ENCODE peak calls at places on chromosomes 4 and X, in ten cellular contexts. S, I, U, L, A, V, G, K, N and Y are unnamed samples.

GRCh38 chrX:51608071-51608470 is 10.6 kb downstream of the CENPVL3 start:
- DNase-seq in U (no peak), G (no peak), V (no peak), N (no peak), I (no peak), S (no peak), L (no peak), K (no peak), A (no peak), Y (no peak)

GRCh38 chr4:129929052-129929451 is 833.1 kb downstream of the C4orf33 start:
- DNase-seq in A (no peak), G (no peak), L (no peak), I (peak; percentile 2), S (no peak), N (no peak), V (no peak), U (no peak), K (no peak), Y (no peak)

GRCh38 chr4:108350332-108350731 is 181.6 kb upstream of the LEF1 start:
- DNase-seq in I (no peak), N (no peak), A (no peak), G (no peak), L (no peak), S (no peak), V (no peak), U (no peak), K (no peak), Y (no peak)

GRCh38 chrX:86148024-86148511 is at the start of gene DACH2:
- DNase-seq in L (peak; percentile 75), G (peak; percentile 71), I (peak; percentile 25), V (peak; percentile 67), S (no peak), N (peak; percentile 69), K (peak; percentile 87), U (peak; percentile 40), A (no peak), Y (peak; percentile 30)

GRCh38 chr4:83867221-83867620 is 331.3 kb downstream of the GPAT3 start:
- DNase-seq in K (no peak), A (no peak), N (no peak), S (no peak), L (no peak), I (no peak), V (no peak), G (no peak), U (no peak), Y (no peak)

GRCh38 chr4:176002007-176002623 is 63.5 kb upstream of the WDR17 start:
- DNase-seq in S (peak; percentile 44), G (peak; percentile 78), A (peak; percentile 18), N (peak; percentile 60), K (peak; percentile 74), U (no peak), L (no peak), V (no peak), I (no peak), Y (peak; percentile 27)

GRCh38 chr4:3192827-3193226 is 56.1 kb upstream of the MSANTD1 start:
- DNase-seq in N (no peak), L (no peak), V (no peak), I (no peak), U (no peak), S (no peak), G (no peak), A (no peak), K (no peak), Y (no peak)

GRCh38 chr4:2253160-2254084 is 8.5 kb downstream of the MXD4 start:
- DNase-seq in U (no peak), N (peak; percentile 51), A (no peak), V (no peak), K (peak; percentile 62), I (no peak), L (peak; percentile 2), S (peak; percentile 14), G (no peak), Y (peak; percentile 10)

GRCh38 chrX:150898343-150899190 is at the start of gene CD99L2:
- DNase-seq in U (peak; percentile 52), A (peak; percentile 61), G (peak; percentile 93), V (peak; percentile 81), I (peak; percentile 94), L (peak; percentile 82), K (peak; percentile 92), N (peak; percentile 90), S (peak; percentile 77), Y (peak; percentile 74)
- TF ChIP-seq POLR2AphosphoS5 in U (no peak), A (peak; percentile 67), G (peak; percentile 56), V (no peak), I (no peak), L (no peak), K (peak; percentile 4), N (no peak), S (no peak), Y (no peak)

GRCh38 chr4:173332963-173333657 is 1.0 kb downstream of the HMGB2 start:
- DNase-seq in N (no peak), K (no peak), U (no peak), V (no peak), I (no peak), A (no peak), G (no peak), S (no peak), L (no peak), Y (no peak)

GRCh38 chr4:173337463-173337862 is 3.3 kb upstream of the HMGB2 start:
- DNase-seq in N (no peak), L (no peak), G (no peak), V (no peak), S (no peak), U (no peak), K (no peak), A (no peak), I (no peak), Y (no peak)

GRCh38 chr4:173334085-173334890 is at the start of gene HMGB2:
- DNase-seq in V (peak; percentile 100), U (peak; percentile 99), N (peak; percentile 100), L (peak; percentile 100), S (peak; percentile 88), A (peak; percentile 99), G (peak; percentile 99), K (peak; percentile 100), I (peak; percentile 99), Y (peak; percentile 87)

GRCh38 chr4:173333658-173334084 is 487 bp downstream of the HMGB2 start:
- DNase-seq in S (peak; percentile 3), K (peak; percentile 83), L (peak; percentile 67), I (peak; percentile 60), U (peak; percentile 2), V (peak; percentile 63), A (no peak), N (peak; percentile 82), G (no peak), Y (peak; percentile 22)

DNA sequence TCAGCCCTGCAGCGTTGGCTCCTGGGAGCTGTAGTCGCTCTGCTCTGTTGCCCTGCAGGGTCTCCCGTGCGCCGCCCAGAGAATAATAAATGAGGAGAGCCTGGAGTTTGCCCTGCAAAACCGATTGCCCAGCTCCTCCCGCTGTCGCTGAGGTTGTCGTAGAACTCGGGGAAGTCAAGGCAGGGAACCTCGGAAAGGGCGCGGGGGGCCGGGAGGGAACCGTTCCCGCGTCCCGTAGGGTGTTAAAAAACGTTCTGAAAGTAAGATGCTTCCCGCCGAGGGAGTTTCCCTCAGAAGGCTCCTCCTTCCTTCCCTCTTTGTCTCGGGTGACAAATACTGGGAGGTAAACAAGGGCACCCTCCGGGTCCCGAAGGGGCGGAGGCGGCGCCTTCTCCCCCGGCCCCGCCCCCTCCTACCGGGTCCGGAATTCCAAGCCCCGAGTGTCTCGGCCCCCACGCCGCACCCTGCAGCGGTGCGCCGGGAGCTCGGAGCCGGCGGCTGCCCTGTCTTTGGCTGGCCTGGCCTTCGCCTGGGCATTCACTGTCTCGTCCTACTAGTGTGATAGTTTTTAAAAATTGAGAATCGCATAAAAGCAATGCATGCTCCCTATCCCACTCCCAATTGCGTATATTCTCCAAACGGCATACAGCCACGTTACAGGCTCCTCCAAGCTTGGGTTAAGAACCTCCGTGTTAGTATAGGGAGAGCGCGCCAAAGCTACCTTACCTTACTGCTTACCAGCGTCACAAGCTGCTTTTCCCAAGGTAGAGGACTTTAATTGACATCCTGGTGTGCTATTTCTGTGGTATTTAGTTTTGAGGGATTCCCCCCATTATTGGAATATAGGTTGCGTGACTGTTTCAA is 965 bp upstream of the HMGB2 start:
- DNase-seq in V (peak; percentile 54), K (peak; percentile 77), U (peak; percentile 83), I (peak; percentile 94), N (peak; percentile 75), G (peak; percentile 87), L (peak; percentile 60), A (peak; percentile 79), S (peak; percentile 35), Y (peak; percentile 50)
- TF ChIP-seq POLR2A in V (no peak), K (peak; percentile 61), U (peak; percentile 90), I (peak; percentile 94), N (no peak), G (peak; percentile 72), L (no peak), A (peak; percentile 93), S (no peak), Y (no peak)

DNA sequence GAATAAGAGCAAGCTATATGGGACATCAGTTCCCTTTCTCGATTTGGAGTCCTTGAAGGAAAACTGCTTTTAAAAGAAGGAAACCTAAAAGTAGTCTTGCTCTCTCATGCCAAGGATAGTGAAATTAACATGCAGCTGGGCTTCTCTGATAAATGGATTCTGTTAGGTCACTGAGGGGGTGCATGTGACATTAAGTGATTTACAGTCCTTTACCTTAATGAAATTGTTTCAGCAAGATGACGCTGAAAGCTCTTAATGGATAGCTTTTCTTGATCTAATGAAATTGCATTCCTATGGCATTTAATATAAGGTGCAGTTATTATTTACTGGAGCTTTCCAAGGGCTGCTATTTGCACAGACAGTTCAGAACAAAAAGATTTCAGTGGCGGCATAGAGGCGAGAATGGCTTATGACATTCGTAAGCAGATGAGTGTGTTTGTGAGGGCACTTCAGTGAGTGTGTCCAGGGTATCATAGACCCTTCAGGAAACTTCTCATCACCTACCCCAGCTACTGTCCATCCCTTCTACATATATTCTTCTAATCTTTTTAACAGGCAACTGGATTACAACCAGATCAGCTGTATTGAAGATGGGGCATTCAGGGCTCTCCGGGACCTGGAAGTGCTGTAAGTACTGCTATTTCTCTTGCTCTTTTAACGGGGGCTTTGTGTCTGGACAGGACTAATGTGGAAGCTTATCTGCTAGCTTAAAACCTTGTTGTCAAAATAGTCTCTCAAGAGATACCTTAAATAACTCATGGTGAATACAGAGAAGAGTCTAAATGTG is 219.9 kb upstream of the PACRGL start:
- DNase-seq in S (no peak), A (no peak), L (no peak), N (no peak), K (no peak), I (peak; percentile 21), G (no peak), V (no peak), U (no peak), Y (no peak)
- TF ChIP-seq POLR2AphosphoS5 in S (no peak), A (no peak), L (no peak), N (no peak), K (no peak), I (no peak), G (no peak), V (no peak), U (no peak), Y (no peak)

DNA sequence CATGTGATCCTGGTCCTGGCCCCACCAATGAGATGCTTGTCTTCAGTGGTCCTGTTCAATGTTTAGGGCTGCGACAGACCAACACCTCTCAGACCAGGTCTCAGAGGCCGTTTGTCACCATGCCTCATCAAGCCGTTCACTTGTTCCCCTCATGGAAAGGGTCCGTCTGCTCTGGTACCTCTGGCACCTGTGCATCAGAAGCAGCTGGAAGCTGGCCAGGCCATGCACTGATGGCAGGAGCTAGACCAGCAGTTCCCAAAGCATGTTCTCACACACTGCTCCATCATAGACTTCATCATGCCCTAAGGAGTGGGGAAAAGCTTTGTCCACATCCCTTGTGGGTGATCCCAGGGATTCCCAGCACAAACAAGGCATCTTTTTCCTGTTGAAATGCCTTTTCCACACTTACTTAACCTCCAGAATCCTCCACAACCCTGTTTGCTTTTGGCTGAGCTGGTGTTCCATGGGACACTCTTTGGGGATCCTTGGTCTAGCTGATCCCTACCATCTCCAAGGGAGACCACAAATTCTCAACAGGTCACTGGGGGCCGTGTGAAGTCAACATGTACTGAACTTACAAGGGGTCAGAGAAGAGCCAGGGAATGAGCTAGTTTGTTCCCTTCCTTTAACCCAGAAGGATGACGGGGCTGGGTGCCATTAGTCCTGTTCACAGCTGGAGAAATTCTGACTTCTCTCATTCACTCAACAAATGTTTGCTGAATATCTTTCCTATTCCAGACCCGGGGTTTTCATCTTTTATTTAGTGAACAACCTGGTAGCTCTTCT is 21.8 kb downstream of the SH3TC1 start:
- DNase-seq in N (no peak), V (no peak), S (no peak), G (no peak), A (no peak), K (no peak), I (no peak), U (no peak), L (no peak), Y (no peak)
- TF ChIP-seq POLR2A in N (no peak), V (no peak), S (no peak), G (no peak), A (no peak), K (no peak), I (no peak), U (no peak), L (no peak), Y (no peak)